ENCODE peak calls at places on chromosomes 3 and 15, in eight cellular contexts. R is left ventricle myocardium inferior, D is GM23338, B is body of pancreas, I is ovary, N is heart right ventricle, Q is MM.1S, T is colonic mucosa. A is an unnamed sample.

GRCh38 chr15:41106947-41107346 is 9.1 kb downstream of the INO80 start:
- DNase-seq in R (no peak), D (no peak), B (no peak), I (no peak), N (no peak), Q (no peak), T (no peak), A (no peak)

GRCh38 chr15:71713191-71713798 is 97.1 kb upstream of the NR2E3 start:
- DNase-seq in R (no peak), D (peak; percentile 15), B (no peak), I (no peak), N (no peak), Q (no peak), T (no peak), A (no peak)

GRCh38 chr15:45205192-45205591 is 17.4 kb upstream of the SHF start:
- DNase-seq in R (peak; percentile 35), D (peak; percentile 90), B (peak; percentile 76), I (no peak), N (no peak), Q (peak; percentile 59), T (peak; percentile 82), A (peak; percentile 60)

GRCh38 chr15:101017041-101017754 is 98.0 kb downstream of the LRRK1 start:
- DNase-seq in R (no peak), D (peak; percentile 74), B (no peak), I (no peak), N (no peak), Q (no peak), T (peak; percentile 15), A (no peak)

GRCh38 chr15:33114484-33114767 is 80.1 kb downstream of the FMN1 start:
- DNase-seq in R (no peak), D (no peak), B (no peak), I (no peak), N (no peak), Q (no peak), T (no peak), A (no peak)

GRCh38 chr15:34644061-34644460 is 60.6 kb upstream of the GOLGA8B start:
- DNase-seq in R (no peak), D (no peak), B (no peak), I (no peak), N (no peak), Q (no peak), T (no peak), A (no peak)

GRCh38 chr3:2090512-2090911 is 8.2 kb upstream of the CNTN4 start:
- DNase-seq in R (no peak), D (no peak), B (no peak), I (no peak), N (no peak), Q (peak; percentile 74), T (no peak), A (no peak)

GRCh38 chr3:73056365-73057150 is 4.9 kb upstream of the EBLN2 start:
- DNase-seq in R (no peak), D (peak; percentile 59), B (no peak), I (no peak), N (no peak), Q (peak; percentile 22), T (no peak), A (no peak)

GRCh38 chr3:4906107-4906621 is 73.1 kb upstream of the BHLHE40 start:
- DNase-seq in R (no peak), D (no peak), B (peak; percentile 58), I (no peak), N (no peak), Q (no peak), T (no peak), A (no peak)

GRCh38 chr15:63349156-63349555 is 32.5 kb downstream of the CA12 start:
- DNase-seq in R (no peak), D (no peak), B (peak; percentile 86), I (no peak), N (no peak), Q (no peak), T (no peak), A (no peak)

GRCh38 chr3:48432411-48433371 is 2.8 kb upstream of the PLXNB1 start:
- DNase-seq in R (no peak), D (peak; percentile 92), B (no peak), I (peak; percentile 35), N (no peak), Q (no peak), T (peak; percentile 46), A (no peak)

GRCh38 chr3:43249405-43249804 is 36.9 kb upstream of the SNRK start:
- DNase-seq in R (no peak), D (no peak), B (no peak), I (no peak), N (no peak), Q (no peak), T (no peak), A (no peak)

GRCh38 chr3:178808748-178809147 is 262.9 kb downstream of the ZMAT3 start:
- DNase-seq in R (no peak), D (no peak), B (no peak), I (no peak), N (no peak), Q (no peak), T (no peak), A (no peak)

GRCh38 chr3:185733980-185734724 is 90.7 kb downstream of the IGF2BP2 start:
- DNase-seq in R (no peak), D (peak; percentile 93), B (peak; percentile 57), I (no peak), N (no peak), Q (peak; percentile 50), T (peak; percentile 82), A (peak; percentile 39)

GRCh38 chr3:126921425-126921824 is 61.5 kb upstream of the PLXNA1 start:
- DNase-seq in R (no peak), D (no peak), B (no peak), I (no peak), N (no peak), Q (no peak), T (peak; percentile 45), A (no peak)

GRCh38 chr15:76973362-76973743 is 21.6 kb upstream of the PSTPIP1 start:
- DNase-seq in R (no peak), D (peak; percentile 92), B (no peak), I (no peak), N (no peak), Q (no peak), T (no peak), A (peak; percentile 50)

GRCh38 chr15:78200276-78200930 is 34.0 kb downstream of the ACSBG1 start:
- DNase-seq in R (no peak), D (no peak), B (no peak), I (no peak), N (no peak), Q (no peak), T (peak; percentile 11), A (no peak)

GRCh38 chr3:196150481-196150880 is 60.7 kb downstream of the ZDHHC19 start:
- DNase-seq in R (no peak), D (no peak), B (no peak), I (no peak), N (no peak), Q (no peak), T (no peak), A (no peak)

GRCh38 chr3:57077630-57078365 is 17.3 kb downstream of the SPATA12 start:
- DNase-seq in R (no peak), D (no peak), B (no peak), I (no peak), N (no peak), Q (no peak), T (no peak), A (no peak)

GRCh38 chr15:64009798-64010241 is 36.5 kb downstream of the DAPK2 start:
- DNase-seq in R (no peak), D (no peak), B (no peak), I (no peak), N (no peak), Q (no peak), T (no peak), A (no peak)

GRCh38 chr3:20974389-20974788 is 776.6 kb downstream of the ZNF385D start:
- DNase-seq in R (no peak), D (no peak), B (no peak), I (no peak), N (no peak), Q (no peak), T (no peak), A (no peak)

GRCh38 chr15:31301687-31301990 is 25.0 kb upstream of the KLF13 start:
- DNase-seq in R (no peak), D (no peak), B (no peak), I (no peak), N (no peak), Q (no peak), T (no peak), A (no peak)
- H3K4me3 ChIP-seq in R (no peak overlapping the region), D (no peak overlapping the region), B (no peak overlapping the region), I (no peak overlapping the region), N (no peak overlapping the region), Q (no peak overlapping the region), T (no peak overlapping the region), A (no peak overlapping the region)

DNA sequence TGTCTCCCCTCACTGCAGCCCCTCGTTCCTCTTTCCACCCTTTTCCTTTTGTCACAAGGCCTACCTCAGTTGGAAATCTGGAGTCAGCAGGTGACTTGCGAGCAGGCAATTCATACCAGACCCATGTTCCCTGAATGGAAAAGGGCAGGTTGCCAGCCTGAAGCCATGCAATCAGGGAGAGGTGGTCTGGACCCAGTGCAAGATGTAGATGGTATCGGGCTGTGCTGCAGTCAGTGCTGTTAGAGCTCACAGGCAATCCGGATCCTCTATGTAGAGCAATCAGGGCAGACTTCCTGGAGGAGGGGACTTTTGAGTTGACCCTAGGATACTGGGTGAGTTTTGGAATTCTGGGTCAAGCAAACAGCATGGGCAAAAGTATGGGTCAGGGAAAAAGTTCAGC is 18.8 kb downstream of the LOXL1 start:
- DNase-seq in R (no peak), D (no peak), B (no peak), I (no peak), N (no peak), Q (no peak), T (no peak), A (no peak)
- H3K36me3 ChIP-seq in R (peaks cover 14% of the 10 kb centered on the region), D (no peaks in the 10 kb centered on the region), B (no peaks in the 10 kb centered on the region), I (no peaks in the 10 kb centered on the region), N (peaks cover 46% of the 10 kb centered on the region), Q (no peaks in the 10 kb centered on the region), T (no peaks in the 10 kb centered on the region), A (peaks cover 28% of the 10 kb centered on the region)

GRCh38 chr3:55486857-55487375 is at the start of gene WNT5A:
- DNase-seq in R (peak; percentile 53), D (peak; percentile 86), B (peak; percentile 57), I (peak; percentile 74), N (peak; percentile 47), Q (peak; percentile 42), T (peak; percentile 47), A (peak; percentile 23)

GRCh38 chr3:55484741-55485207 is 2.3 kb downstream of the WNT5A start:
- DNase-seq in R (no peak), D (peak; percentile 48), B (no peak), I (no peak), N (no peak), Q (no peak), T (no peak), A (no peak)

GRCh38 chr3:55487376-55488241 is 503 bp upstream of the WNT5A start:
- DNase-seq in R (peak; percentile 22), D (peak; percentile 66), B (peak; percentile 51), I (peak; percentile 58), N (peak; percentile 29), Q (peak; percentile 67), T (peak; percentile 47), A (peak; percentile 61)

GRCh38 chr3:55485208-55485791 is 1.8 kb downstream of the WNT5A start:
- DNase-seq in R (peak; percentile 75), D (peak; percentile 95), B (peak; percentile 84), I (peak; percentile 91), N (peak; percentile 77), Q (peak; percentile 87), T (peak; percentile 75), A (peak; percentile 69)

GRCh38 chr3:55486101-55486856 is 827 bp downstream of the WNT5A start:
- DNase-seq in R (peak; percentile 70), D (peak; percentile 75), B (peak; percentile 84), I (peak; percentile 85), N (peak; percentile 71), Q (peak; percentile 41), T (peak; percentile 63), A (peak; percentile 54)
- H3K27ac ChIP-seq in R (peak overlapping the region; percentile 74), D (no peak overlapping the region), B (peak overlapping the region; percentile 88), I (peak overlapping the region; percentile 60), N (peak overlapping the region; percentile 76), Q (no peak overlapping the region), T (peak overlapping the region; percentile 23), A (peak overlapping the region; percentile 56)

GRCh38 chr3:71360170-71360569 is 223.4 kb downstream of the FOXP1 start:
- DNase-seq in R (no peak), D (no peak), B (no peak), I (no peak), N (no peak), Q (no peak), T (no peak), A (no peak)
- H3K4me3 ChIP-seq in R (no peak overlapping the region), D (no peak overlapping the region), B (no peak overlapping the region), I (no peak overlapping the region), N (no peak overlapping the region), Q (no peak overlapping the region), T (no peak overlapping the region), A (no peak overlapping the region)

A was measured in heart left ventricle.